ENCODE peak calls at places on chromosomes 1 and 21, in six cellular contexts. Z is ascending aorta, C is suprapubic skin, M is cardiac muscle cell, Q is left ventricle myocardium inferior, K is heart right ventricle. O is an unnamed sample. For H3K4me1 and H3K36me3, the result is how much of the 10 kb centered on the place peaks cover.

GRCh38 chr1:3773572-3774502 is 1.3 kb downstream of the SMIM1 start:
- DNase-seq in K (no peak), C (no peak), Z (no peak), Q (no peak), M (no peak), O (no peak)

GRCh38 chr1:32201011-32201855 is 838 bp downstream of the CCDC28B start:
- DNase-seq in K (peak), C (peak), Z (peak), M (peak), Q (peak), O (peak)

GRCh38 chr1:223230161-223230881 is 87.3 kb upstream of the TLR5 start:
- DNase-seq in C (no peak), Q (no peak), Z (no peak), M (peak), K (no peak), O (peak)

GRCh38 chr1:164922585-164922984 is 363.6 kb downstream of the PBX1 start:
- DNase-seq in Q (no peak), K (no peak), M (peak), C (no peak), Z (no peak), O (no peak)

GRCh38 chr1:64536836-64537490 is 67.0 kb downstream of the CACHD1 start:
- DNase-seq in M (no peak), Q (no peak), Z (no peak), K (no peak), C (no peak), O (no peak)

GRCh38 chr1:89259283-89259971 is 13.2 kb downstream of the GBP5 start:
- DNase-seq in C (no peak), Z (no peak), Q (no peak), M (no peak), K (no peak), O (peak)

GRCh38 chr1:36937371-36937770 is 96.9 kb downstream of the GRIK3 start:
- DNase-seq in K (no peak), Q (no peak), C (no peak), Z (no peak), M (no peak), O (no peak)

GRCh38 chr21:29295066-29295650 is 3.6 kb upstream of the BACH1 start:
- DNase-seq in C (no peak), Z (no peak), Q (no peak), K (no peak), M (no peak), O (no peak)

GRCh38 chr1:235932090-235932510 is 65.4 kb upstream of the LYST start:
- DNase-seq in K (no peak), C (no peak), Z (peak), Q (no peak), M (no peak), O (peak)

GRCh38 chr1:54995835-54996234 is 2.9 kb upstream of the BSND start:
- DNase-seq in Z (no peak), C (no peak), K (no peak), M (no peak), Q (no peak), O (no peak)

GRCh38 chr1:172680733-172681275 is 21.9 kb downstream of the FASLG start:
- DNase-seq in C (peak), K (no peak), Q (no peak), M (no peak), Z (no peak), O (no peak)

GRCh38 chr1:155208656-155209372 is at the start of gene MTX1:
- DNase-seq in Q (peak), Z (peak), K (peak), C (peak), M (peak), O (peak)

GRCh38 chr1:154329152-154329521 is 3.8 kb downstream of the ATP8B2 start:
- DNase-seq in Z (no peak), Q (no peak), K (no peak), M (no peak), C (no peak), O (no peak)

GRCh38 chr1:175708787-175709186 is 34.6 kb downstream of the TNR start:
- DNase-seq in Q (no peak), Z (no peak), C (no peak), K (no peak), M (peak), O (no peak)

GRCh38 chr1:87362834-87363426 is 34.2 kb downstream of the LMO4 start:
- DNase-seq in C (no peak), M (peak), Z (no peak), Q (no peak), K (no peak), O (no peak)

GRCh38 chr1:29256979-29257804 is 20.9 kb downstream of the PTPRU start:
- DNase-seq in C (no peak), Z (no peak), K (no peak), M (peak), Q (no peak), O (peak)

GRCh38 chr21:42654179-42654912 is 925 bp downstream of the PDE9A start:
- DNase-seq in Q (no peak), M (no peak), Z (no peak), C (no peak), K (no peak), O (peak)

GRCh38 chr1:6774381-6774780 is 10.9 kb upstream of the CAMTA1 start:
- DNase-seq in K (no peak), Z (no peak), C (no peak), M (no peak), Q (no peak), O (no peak)

DNA sequence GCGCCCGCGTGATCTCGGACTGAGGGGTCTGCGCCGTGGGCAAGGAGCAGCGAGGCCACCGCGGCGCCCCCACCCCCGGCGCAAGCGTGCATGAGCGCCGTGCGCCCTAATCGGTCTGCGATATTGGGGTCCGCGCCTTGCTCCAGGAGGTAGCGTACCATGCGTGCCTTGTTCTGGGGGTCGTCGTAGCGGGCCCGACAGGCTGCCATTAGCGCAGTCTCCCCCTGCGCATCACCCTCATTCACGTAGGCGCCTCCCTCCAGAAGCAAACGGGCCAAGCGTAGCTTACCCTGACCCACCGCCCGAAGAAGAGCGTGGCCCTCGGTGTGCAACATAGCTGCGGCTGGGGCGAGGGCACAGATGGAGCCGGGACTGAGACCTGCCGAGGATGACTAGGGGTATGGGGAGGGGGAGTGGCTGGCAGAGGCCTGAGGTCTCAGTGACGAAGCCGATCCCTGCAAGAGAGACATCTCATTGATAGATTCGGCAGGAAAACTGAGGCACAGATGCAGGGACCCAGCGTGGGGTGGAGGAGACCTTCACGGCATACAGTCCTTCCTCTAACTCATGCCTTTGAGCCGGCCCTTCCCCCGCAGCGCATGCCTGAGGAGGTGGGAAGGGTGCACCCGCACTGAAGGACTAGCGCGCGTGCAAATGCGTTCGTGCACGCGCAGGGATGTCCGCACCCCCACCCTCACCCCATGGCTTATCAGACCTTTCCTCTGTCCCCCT is 2.8 kb downstream of the ANKRD34A start:
- DNase-seq in K (peak), C (no peak), M (peak), Q (peak), Z (peak), O (peak)
- H3K4me1 ChIP-seq in K (half or more), C (half or more), M (under half), Q (half or more), Z (under half), O (half or more)

GRCh38 chr1:39331647-39332046 is 127.2 kb downstream of the MACF1 start:
- DNase-seq in C (no peak), K (no peak), Q (no peak), Z (no peak), M (no peak), O (no peak)

GRCh38 chr1:39335278-39335677 is 130.8 kb downstream of the MACF1 start:
- DNase-seq in K (no peak), C (no peak), Z (no peak), Q (no peak), M (no peak), O (no peak)

GRCh38 chr1:39332291-39332690 is 127.8 kb downstream of the MACF1 start:
- DNase-seq in K (no peak), M (no peak), Q (no peak), Z (no peak), C (no peak), O (no peak)

GRCh38 chr1:39332828-39333227 is 128.3 kb downstream of the MACF1 start:
- DNase-seq in M (no peak), Q (no peak), C (no peak), K (no peak), Z (no peak), O (no peak)

GRCh38 chr1:39333296-39333695 is 128.8 kb downstream of the MACF1 start:
- DNase-seq in C (no peak), Z (no peak), M (peak), Q (no peak), K (no peak), O (no peak)
- H3K36me3 ChIP-seq in C (half or more), Z (half or more), M (half or more), Q (half or more), K (under half), O (half or more)

GRCh38 chr1:13756557-13757315 is 56.7 kb downstream of the PRDM2 start:
- DNase-seq in M (no peak), C (no peak), K (no peak), Z (no peak), Q (no peak), O (no peak)

GRCh38 chr1:13760340-13760739 is 60.4 kb downstream of the PRDM2 start:
- DNase-seq in Q (no peak), Z (no peak), K (no peak), C (no peak), M (no peak), O (no peak)

GRCh38 chr1:13759072-13759471 is 59.1 kb downstream of the PRDM2 start:
- DNase-seq in C (no peak), Q (no peak), M (no peak), K (no peak), Z (no peak), O (no peak)

GRCh38 chr1:13754510-13755103 is 54.6 kb downstream of the PRDM2 start:
- DNase-seq in K (no peak), Z (no peak), Q (no peak), C (no peak), M (no peak), O (no peak)

GRCh38 chr1:13757693-13758092 is 57.7 kb downstream of the PRDM2 start:
- DNase-seq in Q (no peak), K (no peak), Z (no peak), M (no peak), C (no peak), O (no peak)
- H3K4me1 ChIP-seq in Q (half or more), K (half or more), Z (under half), M (under half), C (half or more), O (under half)

GRCh38 chr1:232556336-232556735 is 73.6 kb downstream of the SIPA1L2 start:
- DNase-seq in M (no peak), C (no peak), Q (no peak), Z (no peak), K (no peak), O (no peak)
- H3K36me3 ChIP-seq in M (under half), C (under half), Q (under half), Z (under half), K (under half), O (under half)

GRCh38 chr21:38793926-38794713 is 11.6 kb upstream of the ETS2 start:
- DNase-seq in Q (no peak), C (no peak), K (no peak), Z (peak), M (no peak), O (no peak)
- H3K4me1 ChIP-seq in Q (under half), C (under half), K (under half), Z (under half), M (under half), O (under half)

GRCh38 chr1:23816932-23817331 is 8.3 kb downstream of the HMGCL start:
- DNase-seq in K (no peak), M (no peak), Z (no peak), C (no peak), Q (no peak), O (no peak)

GRCh38 chr1:23814016-23814415 is 11.2 kb downstream of the HMGCL start:
- DNase-seq in M (no peak), C (no peak), Z (no peak), K (no peak), Q (no peak), O (no peak)

GRCh38 chr1:23816361-23816760 is 8.9 kb downstream of the HMGCL start:
- DNase-seq in K (no peak), M (no peak), Z (no peak), Q (no peak), C (no peak), O (no peak)

DNA sequence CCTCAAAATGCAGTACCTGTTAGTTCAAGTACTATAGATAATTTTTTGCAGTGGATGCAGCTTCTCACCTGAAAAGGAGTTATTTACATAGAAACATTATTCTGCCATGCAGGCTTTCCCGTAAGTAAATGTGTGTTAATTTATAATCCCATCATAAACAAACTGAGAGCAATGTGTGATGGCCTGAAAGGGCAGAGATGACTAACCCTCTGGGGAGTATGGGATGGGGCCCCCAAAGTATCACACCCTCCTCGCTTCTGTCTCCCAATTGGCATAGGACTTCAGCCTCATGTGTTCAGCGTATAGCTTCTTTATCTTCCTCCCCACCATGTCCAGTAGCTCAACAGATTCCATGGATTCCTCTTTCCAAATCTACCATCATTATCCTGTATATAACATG is 7.6 kb downstream of the HMGCL start:
- DNase-seq in K (no peak), Q (no peak), Z (no peak), M (no peak), C (no peak), O (no peak)
- H3K36me3 ChIP-seq in K (under half), Q (half or more), Z (half or more), M (under half), C (half or more), O (under half)

GRCh38 chr1:49339043-49339442 is 562.4 kb upstream of the BEND5 start:
- DNase-seq in Z (no peak), M (no peak), K (no peak), C (no peak), Q (no peak), O (no peak)

GRCh38 chr1:49340576-49340975 is 563.9 kb upstream of the BEND5 start:
- DNase-seq in Q (no peak), K (no peak), C (no peak), M (no peak), Z (no peak), O (no peak)
- H3K4me1 ChIP-seq in Q (under half), K (under half), C (under half), M (under half), Z (under half), O (under half)